ENCODE peak calls at places on chromosome X, in seven cellular contexts. P is AG09319; F is endothelial cell; D is CD4-positive, alpha-beta T cell; G is dorsolateral prefrontal cortex; C is esophagus squamous epithelium; T is AG09309. E is an unnamed sample.

GRCh38 chrX:22134681-22135080 is 102.6 kb downstream of the PHEX start:
- DNase-seq in P (no peak), F (no peak), D (no peak), G (no peak), C (no peak), T (peak), E (no peak)

GRCh38 chrX:45669715-45670360 is 469.2 kb upstream of the DIPK2B start:
- DNase-seq in P (no peak), F (no peak), D (no peak), G (no peak), C (no peak), T (no peak), E (no peak)

GRCh38 chrX:10833299-10834169 is 213.1 kb upstream of the MID1 start:
- DNase-seq in P (no peak), F (peak), D (no peak), G (no peak), C (no peak), T (no peak), E (peak)

GRCh38 chrX:124917011-124917410 is 402.7 kb upstream of the TEX13C start:
- DNase-seq in P (no peak), F (no peak), D (no peak), G (no peak), C (no peak), T (no peak), E (no peak)

GRCh38 chrX:131588995-131589394 is 45.1 kb downstream of the OR13H1 start:
- DNase-seq in P (no peak), F (no peak), D (no peak), G (no peak), C (no peak), T (no peak), E (no peak)

GRCh38 chrX:47483310-47484268 is 567 bp upstream of the ZNF41 start:
- DNase-seq in P (no peak), F (peak), D (no peak), G (no peak), C (no peak), T (no peak), E (no peak)

GRCh38 chrX:6981718-6982406 is 165.7 kb upstream of the STS start:
- DNase-seq in P (no peak), F (no peak), D (no peak), G (no peak), C (no peak), T (no peak), E (no peak)

GRCh38 chrX:15645266-15645665 is 19.3 kb downstream of the CLTRN start:
- DNase-seq in P (no peak), F (no peak), D (no peak), G (no peak), C (no peak), T (no peak), E (no peak)

GRCh38 chrX:155086202-155086840 is 15.0 kb downstream of the BRCC3 start:
- DNase-seq in P (no peak), F (peak), D (peak), G (no peak), C (no peak), T (no peak), E (no peak)

GRCh38 chrX:11423362-11423818 is 130.2 kb downstream of the AMELX start:
- DNase-seq in P (peak), F (no peak), D (no peak), G (no peak), C (no peak), T (no peak), E (no peak)

GRCh38 chrX:47313056-47313455 is 57.3 kb upstream of the ZNF157 start:
- DNase-seq in P (no peak), F (no peak), D (no peak), G (no peak), C (no peak), T (no peak), E (no peak)

GRCh38 chrX:47146121-47146935 is 1.3 kb downstream of the RBM10 start:
- DNase-seq in P (no peak), F (no peak), D (no peak), G (no peak), C (no peak), T (no peak), E (no peak)

GRCh38 chrX:31483336-31483735 is 411.5 kb upstream of the FTHL17 start:
- DNase-seq in P (no peak), F (no peak), D (no peak), G (no peak), C (no peak), T (peak), E (no peak)

GRCh38 chrX:44072631-44073030 is 99.4 kb upstream of the NDP start:
- DNase-seq in P (no peak), F (no peak), D (no peak), G (no peak), C (no peak), T (no peak), E (no peak)

GRCh38 chrX:133654801-133655200 is 239.5 kb upstream of the GPC4 start:
- DNase-seq in P (no peak), F (no peak), D (no peak), G (no peak), C (no peak), T (no peak), E (no peak)

GRCh38 chrX:22534643-22535042 is 261.9 kb downstream of the CBLL2 start:
- DNase-seq in P (peak), F (no peak), D (no peak), G (no peak), C (no peak), T (peak), E (no peak)

GRCh38 chrX:134999469-134999868 is 8.7 kb downstream of the SMIM10 start:
- DNase-seq in P (no peak), F (no peak), D (no peak), G (no peak), C (no peak), T (no peak), E (no peak)

GRCh38 chrX:21946925-21947641 is 6.6 kb downstream of the SMS start:
- DNase-seq in P (no peak), F (no peak), D (no peak), G (no peak), C (no peak), T (no peak), E (no peak)

GRCh38 chrX:1658083-1658463 is 43.2 kb downstream of the ASMT start:
- DNase-seq in P (no peak), F (no peak), D (no peak), G (no peak), C (no peak), T (no peak), E (no peak)

GRCh38 chrX:125291124-125291523 is 28.5 kb upstream of the TEX13C start:
- DNase-seq in P (no peak), F (no peak), D (no peak), G (no peak), C (no peak), T (no peak), E (no peak)

GRCh38 chrX:51494409-51494808 is 2.0 kb downstream of the NUDT11 start:
- DNase-seq in P (no peak), F (no peak), D (no peak), G (no peak), C (no peak), T (no peak), E (no peak)

GRCh38 chrX:121987163-121987562 is 939.8 kb downstream of the GLUD2 start:
- DNase-seq in P (peak), F (no peak), D (no peak), G (no peak), C (no peak), T (peak), E (no peak)

GRCh38 chrX:66676990-66677389 is 38.1 kb upstream of the EDA2R start:
- DNase-seq in P (peak), F (no peak), D (no peak), G (no peak), C (no peak), T (peak), E (no peak)

GRCh38 chrX:2376166-2376565 is 124.6 kb downstream of the DHRSX start:
- DNase-seq in P (no peak), F (no peak), D (no peak), G (no peak), C (no peak), T (no peak), E (no peak)

GRCh38 chrX:101057095-101057714 is 5.3 kb upstream of the TRMT2B start:
- DNase-seq in P (no peak), F (no peak), D (no peak), G (no peak), C (no peak), T (no peak), E (no peak)

GRCh38 chrX:102712216-102712966 is at the start of gene GPRASP2:
- DNase-seq in P (no peak), F (peak), D (no peak), G (no peak), C (no peak), T (no peak), E (no peak)

GRCh38 chrX:24668111-24668510 is 21.0 kb upstream of the PCYT1B start:
- DNase-seq in P (no peak), F (no peak), D (no peak), G (no peak), C (no peak), T (no peak), E (no peak)

GRCh38 chrX:14948701-14949100 is 75.5 kb downstream of the MOSPD2 start:
- DNase-seq in P (no peak), F (no peak), D (no peak), G (no peak), C (no peak), T (no peak), E (no peak)

GRCh38 chrX:120672389-120672788 is 42.5 kb upstream of the C1GALT1C1 start:
- DNase-seq in P (peak), F (no peak), D (no peak), G (no peak), C (no peak), T (peak), E (no peak)

GRCh38 chrX:2383735-2384134 is 117.0 kb downstream of the DHRSX start:
- DNase-seq in P (no peak), F (no peak), D (no peak), G (no peak), C (no peak), T (no peak), E (no peak)

GRCh38 chrX:110156167-110156754 is 153.3 kb downstream of the TMEM164 start:
- DNase-seq in P (no peak), F (no peak), D (no peak), G (no peak), C (no peak), T (no peak), E (no peak)

GRCh38 chrX:154354013-154354412 is 20.4 kb downstream of the FLNA start:
- DNase-seq in P (no peak), F (no peak), D (no peak), G (no peak), C (no peak), T (no peak), E (no peak)

GRCh38 chrX:133218329-133218728 is at the start of gene TFDP3:
- DNase-seq in P (no peak), F (no peak), D (no peak), G (no peak), C (no peak), T (no peak), E (no peak)

GRCh38 chrX:21943460-21944135 is 3.1 kb downstream of the SMS start:
- DNase-seq in P (no peak), F (no peak), D (no peak), G (no peak), C (no peak), T (peak), E (no peak)

DNA sequence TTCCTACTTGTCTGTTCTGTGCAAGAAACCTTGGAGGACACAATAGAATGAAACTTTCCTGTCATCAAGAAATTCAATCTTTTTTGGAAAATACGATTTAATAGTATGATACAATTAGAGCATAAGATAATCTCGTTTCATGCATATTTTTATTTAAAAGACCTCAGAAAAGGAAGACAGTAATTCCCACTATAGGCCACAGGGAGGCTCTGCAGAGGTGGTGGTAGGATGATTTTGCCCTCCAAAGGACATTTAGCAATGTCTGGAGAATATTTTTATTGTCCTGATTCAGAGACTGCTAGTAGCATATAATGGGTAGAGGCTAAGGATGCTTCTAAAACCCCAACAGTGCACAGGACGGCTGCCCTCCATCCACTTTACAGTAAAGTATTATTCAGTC is 68.7 kb downstream of the PAK3 start:
- DNase-seq in P (no peak), F (peak), D (no peak), G (no peak), C (no peak), T (no peak), E (no peak)
- TF ChIP-seq CTCF in P (peak), F (no peak), D (no peak), G (no peak), C (peak), T (peak), E (peak)

DNA sequence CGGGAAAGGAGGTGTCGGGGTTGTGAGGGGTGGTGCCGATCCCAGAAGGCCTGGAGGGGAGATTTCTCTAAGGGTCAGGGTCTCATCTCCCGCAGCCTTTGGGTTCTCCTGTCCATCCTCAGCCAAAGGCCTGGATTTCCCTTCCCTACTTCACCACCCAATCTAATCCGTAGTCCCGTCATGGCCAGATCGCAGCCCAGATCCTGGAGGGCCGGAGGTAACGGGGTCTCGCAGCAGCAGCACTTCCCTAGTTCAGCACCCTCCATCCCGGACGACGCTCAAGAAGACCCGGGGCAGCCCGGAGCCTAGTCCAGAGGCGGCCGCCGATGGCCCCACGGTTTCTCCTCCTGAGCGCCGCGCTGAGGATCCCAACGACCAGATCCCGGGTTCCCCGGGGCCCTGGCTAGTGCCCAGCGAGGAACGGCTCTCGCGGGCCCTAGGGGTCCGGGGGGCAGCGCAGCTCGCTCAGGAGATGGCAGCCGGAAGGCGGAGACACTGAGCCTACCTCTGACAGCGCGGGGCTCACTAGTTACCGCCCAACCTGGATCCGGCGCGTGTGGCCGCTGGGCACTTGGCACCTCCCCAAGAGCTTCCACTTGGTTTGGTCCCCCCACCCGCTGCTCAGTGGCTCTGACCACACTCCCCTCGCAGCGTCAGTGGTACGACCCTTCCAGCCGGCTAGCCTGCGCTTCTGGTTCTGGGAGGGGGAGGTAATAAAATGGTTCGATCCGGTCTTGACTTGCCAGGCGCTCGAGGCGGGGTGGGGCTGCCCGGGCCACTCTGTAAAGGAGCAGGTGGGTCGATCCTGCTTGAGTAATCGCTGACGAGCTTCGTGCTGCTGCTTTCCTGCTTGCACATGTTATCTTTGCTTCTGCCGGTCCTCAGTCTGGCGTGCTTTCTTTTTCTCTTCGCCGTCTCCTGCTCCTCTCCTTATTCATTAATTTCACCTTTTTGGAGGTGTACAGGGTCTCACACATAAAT is 3.6 kb downstream of the MAGIX start:
- DNase-seq in P (no peak), F (peak), D (peak), G (peak), C (peak), T (no peak), E (no peak)
- TF ChIP-seq CTCF in P (no peak), F (no peak), D (peak), G (no peak), C (peak), T (peak), E (peak)

DNA sequence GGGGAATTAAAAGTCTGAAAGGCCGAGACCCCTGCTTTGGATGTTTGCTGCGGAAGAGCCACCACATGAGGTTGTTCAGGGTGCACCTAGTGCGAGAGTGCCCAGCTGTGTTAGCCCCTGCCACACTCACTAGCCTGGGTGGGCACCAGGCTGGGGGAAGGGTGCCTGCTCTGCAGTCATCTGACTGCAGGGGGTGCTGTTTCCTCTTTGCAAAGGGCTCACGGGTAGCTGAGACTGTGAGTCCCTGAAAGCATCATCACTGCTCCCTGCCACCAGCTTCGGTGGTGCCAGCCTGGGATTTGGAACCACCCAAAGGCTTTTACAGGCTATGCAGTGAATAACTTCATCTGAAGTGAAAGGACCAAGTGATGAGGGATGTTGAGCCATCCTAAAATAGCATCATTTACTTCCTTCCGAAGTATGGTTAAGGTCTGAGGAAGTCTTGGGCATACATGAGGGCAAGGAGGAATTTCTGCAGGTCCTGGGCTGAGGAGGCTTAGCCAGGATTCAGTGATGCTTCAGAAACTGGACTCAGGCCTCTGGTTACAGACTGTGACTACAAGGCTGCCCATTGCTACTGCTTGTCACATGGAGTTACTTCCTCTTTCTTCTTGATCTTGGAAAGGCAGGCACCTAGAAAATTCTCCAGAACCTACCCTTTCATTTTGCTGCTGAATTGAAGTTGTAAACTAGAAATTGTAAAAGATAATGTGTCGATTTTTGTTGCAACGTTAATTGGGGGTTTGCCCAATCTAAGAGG is 293.2 kb upstream of the PRPS2 start:
- DNase-seq in P (no peak), F (peak), D (no peak), G (no peak), C (no peak), T (no peak), E (no peak)
- TF ChIP-seq CTCF in P (no peak), F (peak), D (no peak), G (no peak), C (peak), T (peak), E (peak)

GRCh38 chrX:118760025-118760424 is 32.6 kb downstream of the IL13RA1 start:
- DNase-seq in P (no peak), F (no peak), D (no peak), G (no peak), C (no peak), T (no peak), E (no peak)

GRCh38 chrX:118764122-118764521 is 36.7 kb downstream of the IL13RA1 start:
- DNase-seq in P (no peak), F (no peak), D (no peak), G (no peak), C (no peak), T (no peak), E (no peak)

GRCh38 chrX:118763489-118763888 is 36.1 kb downstream of the IL13RA1 start:
- DNase-seq in P (no peak), F (no peak), D (no peak), G (no peak), C (no peak), T (no peak), E (no peak)

GRCh38 chrX:118758511-118758910 is 31.1 kb downstream of the IL13RA1 start:
- DNase-seq in P (no peak), F (no peak), D (no peak), G (no peak), C (no peak), T (no peak), E (no peak)

GRCh38 chrX:118761950-118762725 is 34.7 kb downstream of the IL13RA1 start:
- DNase-seq in P (no peak), F (no peak), D (no peak), G (no peak), C (no peak), T (no peak), E (no peak)
- TF ChIP-seq CTCF in P (no peak), F (no peak), D (no peak), G (no peak), C (no peak), T (no peak), E (peak)

GRCh38 chrX:136046295-136046894 is 61.2 kb downstream of the SLC9A6 start:
- DNase-seq in P (no peak), F (no peak), D (no peak), G (no peak), C (no peak), T (no peak), E (no peak)
- TF ChIP-seq CTCF in P (no peak), F (no peak), D (no peak), G (no peak), C (no peak), T (no peak), E (no peak)

DNA sequence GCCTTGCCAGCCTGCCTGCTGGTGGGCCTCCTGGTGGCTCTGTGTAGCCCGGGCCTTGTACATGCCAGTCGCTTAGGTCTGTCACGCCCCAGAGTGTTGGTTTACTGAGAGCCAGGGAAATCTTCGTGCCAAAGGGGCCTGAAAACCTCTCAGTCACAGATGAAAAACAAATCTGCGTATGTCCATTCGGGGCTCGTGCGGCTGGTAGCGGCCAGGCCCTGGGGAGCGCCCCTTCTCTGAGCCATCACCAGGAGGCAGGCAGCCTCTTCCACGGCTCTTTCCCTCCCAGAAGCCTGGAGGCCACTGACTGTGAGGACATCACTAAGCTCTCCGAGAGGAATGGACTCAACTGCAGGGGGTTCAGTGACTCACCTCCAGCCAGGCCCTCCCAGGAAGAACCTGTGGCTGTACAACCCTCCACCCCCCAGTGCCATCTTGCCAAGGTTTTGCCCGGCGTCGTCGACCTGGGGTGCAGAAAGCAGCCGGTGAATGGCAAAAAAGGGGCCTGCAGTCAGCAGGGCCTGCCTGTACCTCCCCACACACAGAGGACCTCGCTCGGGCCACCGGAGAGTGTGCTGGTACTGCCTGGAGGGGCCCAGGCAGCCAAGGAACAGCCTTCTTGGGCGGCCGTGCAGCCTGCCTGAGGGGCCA is 162.2 kb downstream of the BCOR start:
- DNase-seq in P (no peak), F (no peak), D (no peak), G (no peak), C (no peak), T (no peak), E (no peak)
- TF ChIP-seq CTCF in P (no peak), F (no peak), D (no peak), G (no peak), C (no peak), T (peak), E (no peak)

DNA sequence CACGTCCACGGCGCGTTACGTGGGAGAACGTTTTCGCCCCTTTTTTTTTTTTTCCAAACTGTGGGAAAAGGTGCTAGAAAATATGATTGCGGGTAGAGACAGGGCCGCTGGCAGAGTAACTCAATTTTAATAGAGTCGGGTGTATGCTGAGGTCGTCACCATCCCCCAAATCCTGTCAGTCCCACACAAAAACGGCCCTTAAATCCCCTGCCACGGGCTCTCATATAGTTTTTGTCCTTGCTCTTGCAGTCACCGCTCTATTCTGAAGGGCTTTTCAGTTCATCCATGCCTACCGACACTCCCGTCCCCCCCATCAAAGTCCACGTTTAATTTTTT is 796 bp upstream of the MED14 start:
- DNase-seq in P (no peak), F (no peak), D (no peak), G (no peak), C (no peak), T (peak), E (no peak)
- TF ChIP-seq CTCF in P (no peak), F (no peak), D (no peak), G (no peak), C (no peak), T (no peak), E (peak)